ENCODE peak calls at places on chromosomes 7 and 10, in nine cellular contexts. One of them, this sample, is unnamed.

GRCh38 chr7:142716596-142716995 is 32.7 kb upstream of the PRSS1 start:
- DNase-seq in uterus: no peak
- DNase-seq in Calu3: no peak
- DNase-seq in omental fat pad: no peak
- DNase-seq in WTC11: no peak
- DNase-seq in mucosa of descending colon: no peak
- DNase-seq in PC-9: no peak
- DNase-seq in HFFc6: no peak
- DNase-seq in A549: no peak
- DNase-seq in this sample: no peak

GRCh38 chr10:75542902-75543301 is 111.5 kb downstream of the LRMDA start:
- DNase-seq in uterus: peak
- DNase-seq in Calu3: no peak
- DNase-seq in omental fat pad: peak
- DNase-seq in WTC11: no peak
- DNase-seq in mucosa of descending colon: no peak
- DNase-seq in PC-9: no peak
- DNase-seq in HFFc6: no peak
- DNase-seq in A549: no peak
- DNase-seq in this sample: no peak

GRCh38 chr7:113144839-113145238 is 26.5 kb upstream of the SMIM30 start:
- DNase-seq in uterus: no peak
- DNase-seq in Calu3: no peak
- DNase-seq in omental fat pad: no peak
- DNase-seq in WTC11: no peak
- DNase-seq in mucosa of descending colon: no peak
- DNase-seq in PC-9: no peak
- DNase-seq in HFFc6: no peak
- DNase-seq in A549: no peak
- DNase-seq in this sample: no peak

GRCh38 chr7:75986147-75986781 is 8.1 kb downstream of the TMEM120A start:
- DNase-seq in uterus: no peak
- DNase-seq in Calu3: no peak
- DNase-seq in omental fat pad: no peak
- DNase-seq in WTC11: no peak
- DNase-seq in mucosa of descending colon: no peak
- DNase-seq in PC-9: no peak
- DNase-seq in HFFc6: no peak
- DNase-seq in A549: no peak
- DNase-seq in this sample: no peak

GRCh38 chr10:8064436-8064835 is 9.9 kb downstream of the GATA3 start:
- DNase-seq in uterus: no peak
- DNase-seq in Calu3: no peak
- DNase-seq in omental fat pad: no peak
- DNase-seq in WTC11: no peak
- DNase-seq in mucosa of descending colon: no peak
- DNase-seq in PC-9: no peak
- DNase-seq in HFFc6: no peak
- DNase-seq in A549: no peak
- DNase-seq in this sample: no peak

GRCh38 chr7:52088008-52088787 is 771.6 kb upstream of the COBL start:
- DNase-seq in uterus: no peak
- DNase-seq in Calu3: no peak
- DNase-seq in omental fat pad: no peak
- DNase-seq in WTC11: peak
- DNase-seq in mucosa of descending colon: no peak
- DNase-seq in PC-9: no peak
- DNase-seq in HFFc6: no peak
- DNase-seq in A549: no peak
- DNase-seq in this sample: no peak

GRCh38 chr7:8388257-8388625 is 45.2 kb upstream of the NXPH1 start:
- DNase-seq in uterus: no peak
- DNase-seq in Calu3: no peak
- DNase-seq in omental fat pad: no peak
- DNase-seq in WTC11: no peak
- DNase-seq in mucosa of descending colon: no peak
- DNase-seq in PC-9: no peak
- DNase-seq in HFFc6: no peak
- DNase-seq in A549: no peak
- DNase-seq in this sample: no peak

GRCh38 chr7:128271471-128272454 is 30.7 kb downstream of the LEP start:
- DNase-seq in uterus: no peak
- DNase-seq in Calu3: no peak
- DNase-seq in omental fat pad: no peak
- DNase-seq in WTC11: no peak
- DNase-seq in mucosa of descending colon: no peak
- DNase-seq in PC-9: no peak
- DNase-seq in HFFc6: no peak
- DNase-seq in A549: no peak
- DNase-seq in this sample: no peak

GRCh38 chr7:30556854-30557644 is 37.6 kb upstream of the GARS1 start:
- DNase-seq in uterus: no peak
- DNase-seq in Calu3: no peak
- DNase-seq in omental fat pad: no peak
- DNase-seq in WTC11: peak
- DNase-seq in mucosa of descending colon: no peak
- DNase-seq in PC-9: no peak
- DNase-seq in HFFc6: no peak
- DNase-seq in A549: no peak
- DNase-seq in this sample: no peak

GRCh38 chr10:9010931-9011670 is 956.6 kb downstream of the GATA3 start:
- DNase-seq in uterus: no peak
- DNase-seq in Calu3: no peak
- DNase-seq in omental fat pad: no peak
- DNase-seq in WTC11: no peak
- DNase-seq in mucosa of descending colon: no peak
- DNase-seq in PC-9: no peak
- DNase-seq in HFFc6: no peak
- DNase-seq in A549: no peak
- DNase-seq in this sample: no peak

GRCh38 chr7:144526912-144527610 is 123.6 kb upstream of the NOBOX start:
- DNase-seq in uterus: no peak
- DNase-seq in Calu3: no peak
- DNase-seq in omental fat pad: no peak
- DNase-seq in WTC11: no peak
- DNase-seq in mucosa of descending colon: no peak
- DNase-seq in PC-9: no peak
- DNase-seq in HFFc6: no peak
- DNase-seq in A549: no peak
- DNase-seq in this sample: no peak

GRCh38 chr7:143485500-143485899 is 7.8 kb downstream of the TAS2R41 start:
- DNase-seq in uterus: no peak
- DNase-seq in Calu3: no peak
- DNase-seq in omental fat pad: no peak
- DNase-seq in WTC11: no peak
- DNase-seq in mucosa of descending colon: no peak
- DNase-seq in PC-9: no peak
- DNase-seq in HFFc6: peak
- DNase-seq in A549: no peak
- DNase-seq in this sample: no peak

GRCh38 chr7:103106336-103107070 is 31.6 kb downstream of the ARMC10 start:
- DNase-seq in uterus: no peak
- DNase-seq in Calu3: no peak
- DNase-seq in omental fat pad: no peak
- DNase-seq in WTC11: peak
- DNase-seq in mucosa of descending colon: no peak
- DNase-seq in PC-9: no peak
- DNase-seq in HFFc6: no peak
- DNase-seq in A549: no peak
- DNase-seq in this sample: no peak

GRCh38 chr7:151631149-151631967 is 111.7 kb upstream of the RHEB start:
- DNase-seq in uterus: peak
- DNase-seq in Calu3: no peak
- DNase-seq in omental fat pad: no peak
- DNase-seq in WTC11: peak
- DNase-seq in mucosa of descending colon: no peak
- DNase-seq in PC-9: no peak
- DNase-seq in HFFc6: peak
- DNase-seq in A549: peak
- DNase-seq in this sample: peak

GRCh38 chr7:44348851-44349781 is 23.7 kb upstream of the CAMK2B start:
- DNase-seq in uterus: no peak
- DNase-seq in Calu3: no peak
- DNase-seq in omental fat pad: no peak
- DNase-seq in WTC11: peak
- DNase-seq in mucosa of descending colon: no peak
- DNase-seq in PC-9: no peak
- DNase-seq in HFFc6: no peak
- DNase-seq in A549: no peak
- DNase-seq in this sample: no peak

GRCh38 chr10:49113741-49114141 is 1.6 kb downstream of the VSTM4 start:
- DNase-seq in uterus: no peak
- DNase-seq in Calu3: no peak
- DNase-seq in omental fat pad: no peak
- DNase-seq in WTC11: no peak
- DNase-seq in mucosa of descending colon: no peak
- DNase-seq in PC-9: no peak
- DNase-seq in HFFc6: no peak
- DNase-seq in A549: no peak
- DNase-seq in this sample: no peak

GRCh38 chr7:112056409-112056808 is 149.8 kb downstream of the DOCK4 start:
- DNase-seq in uterus: no peak
- DNase-seq in Calu3: no peak
- DNase-seq in omental fat pad: no peak
- DNase-seq in WTC11: no peak
- DNase-seq in mucosa of descending colon: no peak
- DNase-seq in PC-9: no peak
- DNase-seq in HFFc6: no peak
- DNase-seq in A549: peak
- DNase-seq in this sample: no peak

GRCh38 chr7:112207106-112207592 is 654 bp downstream of the ZNF277 start:
- DNase-seq in uterus: peak
- DNase-seq in Calu3: no peak
- DNase-seq in omental fat pad: no peak
- DNase-seq in WTC11: no peak
- DNase-seq in mucosa of descending colon: no peak
- DNase-seq in PC-9: no peak
- DNase-seq in HFFc6: no peak
- DNase-seq in A549: peak
- DNase-seq in this sample: no peak

GRCh38 chr10:108132303-108132702 is 967.8 kb upstream of the SORCS1 start:
- DNase-seq in uterus: no peak
- DNase-seq in Calu3: no peak
- DNase-seq in omental fat pad: no peak
- DNase-seq in WTC11: no peak
- DNase-seq in mucosa of descending colon: no peak
- DNase-seq in PC-9: no peak
- DNase-seq in HFFc6: no peak
- DNase-seq in A549: no peak
- DNase-seq in this sample: no peak

GRCh38 chr10:4638116-4638515 is 187.9 kb upstream of the AKR1E2 start:
- DNase-seq in uterus: no peak
- DNase-seq in Calu3: no peak
- DNase-seq in omental fat pad: no peak
- DNase-seq in WTC11: no peak
- DNase-seq in mucosa of descending colon: no peak
- DNase-seq in PC-9: no peak
- DNase-seq in HFFc6: no peak
- DNase-seq in A549: no peak
- DNase-seq in this sample: no peak

GRCh38 chr7:5477723-5478531 is 54.3 kb upstream of the TNRC18 start:
- DNase-seq in uterus: no peak
- DNase-seq in Calu3: no peak
- DNase-seq in omental fat pad: no peak
- DNase-seq in WTC11: peak
- DNase-seq in mucosa of descending colon: peak
- DNase-seq in PC-9: no peak
- DNase-seq in HFFc6: no peak
- DNase-seq in A549: peak
- DNase-seq in this sample: peak
- TF ChIP-seq CTCF in uterus: no peak
- TF ChIP-seq CTCF in Calu3: no peak
- TF ChIP-seq CTCF in omental fat pad: no peak
- TF ChIP-seq CTCF in WTC11: peak
- TF ChIP-seq CTCF in mucosa of descending colon: no peak
- TF ChIP-seq CTCF in PC-9: peak
- TF ChIP-seq CTCF in HFFc6: peak
- TF ChIP-seq CTCF in A549: no peak
- TF ChIP-seq CTCF in this sample: no peak

DNA sequence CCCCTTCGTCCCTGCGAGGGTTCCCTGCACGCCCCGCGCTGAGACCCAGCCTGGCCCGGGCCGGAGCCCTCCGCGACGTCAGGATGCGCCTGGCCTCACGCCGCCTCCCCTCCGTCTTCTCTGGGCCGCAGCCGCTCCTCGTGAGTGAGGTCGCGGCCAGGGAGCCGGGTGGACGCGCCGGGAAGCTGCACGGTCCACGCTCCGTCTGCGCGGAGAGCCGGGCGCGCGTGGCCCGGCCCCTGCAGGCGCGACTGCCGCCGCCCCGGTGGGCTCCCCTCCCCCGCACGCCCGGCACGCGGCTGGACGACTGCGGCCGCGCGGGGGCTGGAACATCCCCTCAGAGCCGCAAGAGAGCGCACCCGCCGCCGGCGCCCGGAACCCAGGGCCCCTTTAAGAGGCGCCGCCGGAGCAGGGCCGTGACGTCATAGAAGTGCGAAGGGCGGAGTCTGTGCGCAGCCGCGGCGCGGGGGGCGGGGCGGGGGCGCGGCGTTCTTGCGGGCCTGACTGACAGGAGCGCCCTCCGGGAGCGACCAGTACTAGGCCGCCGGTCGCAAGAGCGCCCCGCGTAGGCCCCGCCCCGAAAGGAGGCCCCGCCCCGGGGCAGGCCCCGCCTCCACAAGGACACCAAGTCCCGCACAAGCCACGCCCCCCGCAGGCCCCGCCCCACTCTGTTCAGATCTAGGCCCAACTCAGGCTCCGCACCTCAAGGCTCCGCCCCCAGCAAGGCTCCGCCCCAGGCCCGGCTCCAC is 449 bp upstream of the INPP5A start:
- DNase-seq in uterus: peak
- DNase-seq in Calu3: peak
- DNase-seq in omental fat pad: peak
- DNase-seq in WTC11: peak
- DNase-seq in mucosa of descending colon: peak
- DNase-seq in PC-9: peak
- DNase-seq in HFFc6: peak
- DNase-seq in A549: peak
- DNase-seq in this sample: peak
- TF ChIP-seq CTCF in uterus: peak
- TF ChIP-seq CTCF in Calu3: no peak
- TF ChIP-seq CTCF in omental fat pad: no peak
- TF ChIP-seq CTCF in WTC11: no peak
- TF ChIP-seq CTCF in mucosa of descending colon: peak
- TF ChIP-seq CTCF in PC-9: no peak
- TF ChIP-seq CTCF in HFFc6: peak
- TF ChIP-seq CTCF in A549: peak
- TF ChIP-seq CTCF in this sample: no peak

GRCh38 chr10:86592413-86592812 is 61.9 kb upstream of the OPN4 start:
- DNase-seq in uterus: no peak
- DNase-seq in Calu3: peak
- DNase-seq in omental fat pad: no peak
- DNase-seq in WTC11: peak
- DNase-seq in mucosa of descending colon: peak
- DNase-seq in PC-9: peak
- DNase-seq in HFFc6: no peak
- DNase-seq in A549: no peak
- DNase-seq in this sample: no peak
- TF ChIP-seq CTCF in uterus: no peak
- TF ChIP-seq CTCF in Calu3: no peak
- TF ChIP-seq CTCF in omental fat pad: no peak
- TF ChIP-seq CTCF in WTC11: no peak
- TF ChIP-seq CTCF in mucosa of descending colon: no peak
- TF ChIP-seq CTCF in PC-9: peak
- TF ChIP-seq CTCF in HFFc6: peak
- TF ChIP-seq CTCF in A549: no peak
- TF ChIP-seq CTCF in this sample: no peak

GRCh38 chr7:133448012-133448411 is 195.1 kb downstream of the EXOC4 start:
- DNase-seq in uterus: no peak
- DNase-seq in Calu3: no peak
- DNase-seq in omental fat pad: no peak
- DNase-seq in WTC11: no peak
- DNase-seq in mucosa of descending colon: no peak
- DNase-seq in PC-9: no peak
- DNase-seq in HFFc6: no peak
- DNase-seq in A549: no peak
- DNase-seq in this sample: no peak
- TF ChIP-seq CTCF in uterus: no peak
- TF ChIP-seq CTCF in Calu3: no peak
- TF ChIP-seq CTCF in omental fat pad: no peak
- TF ChIP-seq CTCF in WTC11: no peak
- TF ChIP-seq CTCF in mucosa of descending colon: no peak
- TF ChIP-seq CTCF in PC-9: no peak
- TF ChIP-seq CTCF in HFFc6: no peak
- TF ChIP-seq CTCF in A549: no peak
- TF ChIP-seq CTCF in this sample: no peak